ENCODE peak calls at places on chromosome 21, in nine cellular contexts. M is islet precursor cell; A is stimulated activated CD4-positive, alpha-beta T cell treated with anti-CD3 and anti-CD28 coated beads, Interleukin-15, amount 100 ng/mL, for 48 hours; C is activated B cell treated with CpG ODN at 0.5 μM for 24 hours; V is ovary; Z is NCI-H1417 treated with DMSO at 0.1 percent for 48 hours; N is mesendoderm; J is iris pigment epithelial cell; I is PC-3. F is an unnamed sample.

GRCh38 chr21:44871576-44872265 is 1.8 kb downstream of the PTTG1IP start:
- DNase-seq in M (peak), A (no peak), C (no peak), V (no peak), Z (no peak), N (no peak), J (peak), I (peak), F (peak)

GRCh38 chr21:38751379-38752050 is 54.2 kb upstream of the ETS2 start:
- DNase-seq in M (peak), A (no peak), C (no peak), V (peak), Z (no peak), N (no peak), J (no peak), I (no peak), F (peak)

GRCh38 chr21:44713846-44714245 is 2.5 kb upstream of the TSPEAR start:
- DNase-seq in M (peak), A (no peak), C (no peak), V (no peak), Z (no peak), N (no peak), J (no peak), I (no peak), F (peak)

GRCh38 chr21:33075128-33075527 is 5.2 kb downstream of the OLIG1 start:
- DNase-seq in M (peak), A (no peak), C (no peak), V (no peak), Z (no peak), N (peak), J (no peak), I (no peak), F (no peak)

GRCh38 chr21:28783641-28784185 is 209.0 kb downstream of the LTN1 start:
- DNase-seq in M (no peak), A (no peak), C (no peak), V (no peak), Z (no peak), N (no peak), J (no peak), I (no peak), F (no peak)

GRCh38 chr21:26067836-26068401 is 102.7 kb downstream of the APP start:
- DNase-seq in M (no peak), A (no peak), C (no peak), V (no peak), Z (no peak), N (peak), J (peak), I (no peak), F (no peak)

GRCh38 chr21:29351691-29352090 is 53.0 kb downstream of the BACH1 start:
- DNase-seq in M (peak), A (no peak), C (no peak), V (no peak), Z (no peak), N (no peak), J (peak), I (no peak), F (no peak)

GRCh38 chr21:37566790-37567725 is 200.5 kb downstream of the DYRK1A start:
- DNase-seq in M (no peak), A (no peak), C (no peak), V (peak), Z (no peak), N (no peak), J (no peak), I (no peak), F (no peak)

GRCh38 chr21:42463861-42464515 is 32.0 kb downstream of the RSPH1 start:
- DNase-seq in M (no peak), A (peak), C (peak), V (no peak), Z (no peak), N (peak), J (peak), I (peak), F (no peak)

GRCh38 chr21:44948426-44949120 is 8.7 kb downstream of the SLX9 start:
- DNase-seq in M (no peak), A (no peak), C (no peak), V (no peak), Z (no peak), N (no peak), J (no peak), I (no peak), F (peak)

GRCh38 chr21:45152265-45152746 is 77.9 kb downstream of the ADARB1 start:
- DNase-seq in M (peak), A (peak), C (peak), V (no peak), Z (no peak), N (peak), J (no peak), I (no peak), F (peak)

GRCh38 chr21:33169360-33169759 is 60.4 kb upstream of the IFNAR2 start:
- DNase-seq in M (no peak), A (no peak), C (no peak), V (no peak), Z (no peak), N (no peak), J (no peak), I (no peak), F (no peak)

GRCh38 chr21:31630062-31630711 is 29.3 kb upstream of the SOD1 start:
- DNase-seq in M (peak), A (no peak), C (no peak), V (no peak), Z (no peak), N (no peak), J (peak), I (peak), F (no peak)

GRCh38 chr21:35265170-35265877 is 216.2 kb upstream of the RUNX1 start:
- DNase-seq in M (no peak), A (no peak), C (no peak), V (no peak), Z (no peak), N (no peak), J (peak), I (peak), F (no peak)

GRCh38 chr21:33372582-33372981 is 30.6 kb upstream of the IFNGR2 start:
- DNase-seq in M (no peak), A (no peak), C (no peak), V (no peak), Z (no peak), N (no peak), J (no peak), I (no peak), F (no peak)

GRCh38 chr21:45267390-45267760 is 20.3 kb downstream of the POFUT2 start:
- DNase-seq in M (no peak), A (no peak), C (peak), V (peak), Z (no peak), N (no peak), J (no peak), I (no peak), F (no peak)

GRCh38 chr21:37530901-37531351 is 164.4 kb downstream of the DYRK1A start:
- DNase-seq in M (no peak), A (no peak), C (no peak), V (no peak), Z (no peak), N (no peak), J (no peak), I (no peak), F (no peak)

GRCh38 chr21:40067751-40068150 is 200.5 kb downstream of the PCP4 start:
- DNase-seq in M (no peak), A (no peak), C (no peak), V (no peak), Z (no peak), N (no peak), J (no peak), I (no peak), F (no peak)

GRCh38 chr21:44414291-44415072 is 40.8 kb upstream of the LRRC3 start:
- DNase-seq in M (no peak), A (no peak), C (no peak), V (no peak), Z (no peak), N (no peak), J (no peak), I (no peak), F (no peak)

GRCh38 chr21:25188639-25189038 is 418.6 kb downstream of the MRPL39 start:
- DNase-seq in M (no peak), A (no peak), C (no peak), V (no peak), Z (no peak), N (no peak), J (no peak), I (no peak), F (no peak)

GRCh38 chr21:21007606-21008005 is 9.4 kb downstream of the NCAM2 start:
- DNase-seq in M (no peak), A (no peak), C (no peak), V (no peak), Z (no peak), N (no peak), J (no peak), I (no peak), F (no peak)

GRCh38 chr21:42289926-42290325 is 25.3 kb downstream of the TFF3 start:
- DNase-seq in M (no peak), A (no peak), C (no peak), V (no peak), Z (no peak), N (no peak), J (no peak), I (no peak), F (peak)

GRCh38 chr21:43211085-43212071 is 42.6 kb downstream of the CRYAA start:
- DNase-seq in M (peak), A (no peak), C (no peak), V (peak), Z (no peak), N (peak), J (no peak), I (no peak), F (peak)

GRCh38 chr21:46662367-46662654 is 26.8 kb downstream of the PRMT2 start:
- DNase-seq in M (no peak), A (no peak), C (no peak), V (no peak), Z (no peak), N (no peak), J (no peak), I (no peak), F (peak)

GRCh38 chr21:33849839-33850238 is 65.8 kb downstream of the ATP5PO start:
- DNase-seq in M (no peak), A (no peak), C (no peak), V (no peak), Z (no peak), N (no peak), J (no peak), I (peak), F (no peak)

GRCh38 chr21:38470762-38471161 is 27.5 kb downstream of the ERG start:
- DNase-seq in M (no peak), A (no peak), C (no peak), V (no peak), Z (no peak), N (peak), J (peak), I (peak), F (no peak)

GRCh38 chr21:41168391-41169257 is 664 bp downstream of the BACE2 start:
- DNase-seq in M (peak), A (no peak), C (peak), V (peak), Z (no peak), N (peak), J (peak), I (peak), F (peak)

GRCh38 chr21:26707241-26707640 is 134.2 kb upstream of the CYYR1 start:
- DNase-seq in M (no peak), A (no peak), C (no peak), V (no peak), Z (no peak), N (no peak), J (no peak), I (no peak), F (no peak)

GRCh38 chr21:35885942-35886541 is 174.3 kb downstream of the SETD4 start:
- DNase-seq in M (no peak), A (no peak), C (no peak), V (no peak), Z (no peak), N (peak), J (no peak), I (no peak), F (no peak)

GRCh38 chr21:39014751-39015150 is 168.5 kb downstream of the PSMG1 start:
- DNase-seq in M (no peak), A (no peak), C (no peak), V (no peak), Z (no peak), N (no peak), J (peak), I (peak), F (no peak)

GRCh38 chr21:35017256-35017655 is 31.8 kb downstream of the RUNX1 start:
- DNase-seq in M (no peak), A (no peak), C (no peak), V (no peak), Z (no peak), N (no peak), J (no peak), I (no peak), F (no peak)

GRCh38 chr21:31455506-31455905 is 111.4 kb upstream of the TIAM1 start:
- DNase-seq in M (no peak), A (no peak), C (no peak), V (no peak), Z (no peak), N (no peak), J (no peak), I (no peak), F (no peak)

GRCh38 chr21:17915976-17916375 is 96.8 kb upstream of the C21orf91 start:
- DNase-seq in M (no peak), A (no peak), C (no peak), V (no peak), Z (no peak), N (no peak), J (no peak), I (no peak), F (no peak)

GRCh38 chr21:15667010-15667409 is 62.8 kb upstream of the USP25 start:
- DNase-seq in M (no peak), A (no peak), C (no peak), V (no peak), Z (no peak), N (no peak), J (peak), I (peak), F (no peak)

GRCh38 chr21:46667191-46667734 is 31.8 kb downstream of the PRMT2 start:
- DNase-seq in M (peak), A (no peak), C (no peak), V (no peak), Z (no peak), N (peak), J (peak), I (peak), F (peak)

GRCh38 chr21:39348040-39348354 is 891 bp downstream of the HMGN1 start:
- DNase-seq in M (no peak), A (no peak), C (no peak), V (no peak), Z (no peak), N (no peak), J (no peak), I (no peak), F (no peak)

GRCh38 chr21:16587671-16588379 is 858.0 kb downstream of the USP25 start:
- DNase-seq in M (peak), A (no peak), C (no peak), V (peak), Z (no peak), N (no peak), J (peak), I (peak), F (no peak)

GRCh38 chr21:34669149-34669879 is 520 bp downstream of the CLIC6 start:
- DNase-seq in M (no peak), A (no peak), C (no peak), V (peak), Z (no peak), N (peak), J (no peak), I (no peak), F (no peak)

GRCh38 chr21:44350773-44351481 is 2.5 kb upstream of the TRPM2 start:
- DNase-seq in M (no peak), A (no peak), C (no peak), V (no peak), Z (no peak), N (no peak), J (no peak), I (no peak), F (peak)

GRCh38 chr21:17859661-17860060 is 40.5 kb upstream of the C21orf91 start:
- DNase-seq in M (no peak), A (no peak), C (no peak), V (no peak), Z (no peak), N (no peak), J (no peak), I (no peak), F (no peak)

F was measured in Right ventricle myocardium inferior.